ENCODE peak calls at places on chromosomes 7 and 10, in eight cellular contexts. One of them, this sample, is unnamed.

GRCh38 chr10:13717571-13717935 is 130.8 kb downstream of the PRPF18 start:
- DNase-seq in activated gamma-delta T cell: no peak
- DNase-seq in AG09309: no peak
- DNase-seq in keratinocyte: no peak
- DNase-seq in lung microvascular endothelial cell: no peak
- DNase-seq in activated CD4-positive, CD25-positive, alpha-beta regulatory T cell treated with anti-CD3 and anti-CD28 coated beads, Interleukin-2, amount 50 U/mL, for 16 hours: no peak
- DNase-seq in activated CD8-positive, alpha-beta memory T cell treated with anti-CD3 and anti-CD28 coated beads for 24 hours: no peak
- DNase-seq in GM12891: no peak
- DNase-seq in this sample: no peak

GRCh38 chr7:106012184-106012583 is 49.1 kb downstream of the CDHR3 start:
- DNase-seq in activated gamma-delta T cell: no peak
- DNase-seq in AG09309: no peak
- DNase-seq in keratinocyte: no peak
- DNase-seq in lung microvascular endothelial cell: no peak
- DNase-seq in activated CD4-positive, CD25-positive, alpha-beta regulatory T cell treated with anti-CD3 and anti-CD28 coated beads, Interleukin-2, amount 50 U/mL, for 16 hours: no peak
- DNase-seq in activated CD8-positive, alpha-beta memory T cell treated with anti-CD3 and anti-CD28 coated beads for 24 hours: no peak
- DNase-seq in GM12891: no peak
- DNase-seq in this sample: no peak

GRCh38 chr10:42921951-42922350 is 139.4 kb downstream of the BMS1 start:
- DNase-seq in activated gamma-delta T cell: no peak
- DNase-seq in AG09309: no peak
- DNase-seq in keratinocyte: no peak
- DNase-seq in lung microvascular endothelial cell: no peak
- DNase-seq in activated CD4-positive, CD25-positive, alpha-beta regulatory T cell treated with anti-CD3 and anti-CD28 coated beads, Interleukin-2, amount 50 U/mL, for 16 hours: no peak
- DNase-seq in activated CD8-positive, alpha-beta memory T cell treated with anti-CD3 and anti-CD28 coated beads for 24 hours: no peak
- DNase-seq in GM12891: no peak
- DNase-seq in this sample: no peak

GRCh38 chr7:87474533-87475358 is 734 bp downstream of the ABCB4 start:
- DNase-seq in activated gamma-delta T cell: no peak
- DNase-seq in AG09309: peak
- DNase-seq in keratinocyte: no peak
- DNase-seq in lung microvascular endothelial cell: peak
- DNase-seq in activated CD4-positive, CD25-positive, alpha-beta regulatory T cell treated with anti-CD3 and anti-CD28 coated beads, Interleukin-2, amount 50 U/mL, for 16 hours: no peak
- DNase-seq in activated CD8-positive, alpha-beta memory T cell treated with anti-CD3 and anti-CD28 coated beads for 24 hours: no peak
- DNase-seq in GM12891: peak
- DNase-seq in this sample: no peak

GRCh38 chr10:33331020-33331557 is 3.4 kb downstream of the NRP1 start:
- DNase-seq in activated gamma-delta T cell: no peak
- DNase-seq in AG09309: no peak
- DNase-seq in keratinocyte: no peak
- DNase-seq in lung microvascular endothelial cell: peak
- DNase-seq in activated CD4-positive, CD25-positive, alpha-beta regulatory T cell treated with anti-CD3 and anti-CD28 coated beads, Interleukin-2, amount 50 U/mL, for 16 hours: no peak
- DNase-seq in activated CD8-positive, alpha-beta memory T cell treated with anti-CD3 and anti-CD28 coated beads for 24 hours: no peak
- DNase-seq in GM12891: no peak
- DNase-seq in this sample: no peak

GRCh38 chr7:158257516-158258410 is 329.9 kb downstream of the PTPRN2 start:
- DNase-seq in activated gamma-delta T cell: no peak
- DNase-seq in AG09309: no peak
- DNase-seq in keratinocyte: no peak
- DNase-seq in lung microvascular endothelial cell: no peak
- DNase-seq in activated CD4-positive, CD25-positive, alpha-beta regulatory T cell treated with anti-CD3 and anti-CD28 coated beads, Interleukin-2, amount 50 U/mL, for 16 hours: no peak
- DNase-seq in activated CD8-positive, alpha-beta memory T cell treated with anti-CD3 and anti-CD28 coated beads for 24 hours: no peak
- DNase-seq in GM12891: no peak
- DNase-seq in this sample: no peak

GRCh38 chr7:79337722-79338121 is 115.7 kb downstream of the MAGI2 start:
- DNase-seq in activated gamma-delta T cell: no peak
- DNase-seq in AG09309: no peak
- DNase-seq in keratinocyte: no peak
- DNase-seq in lung microvascular endothelial cell: no peak
- DNase-seq in activated CD4-positive, CD25-positive, alpha-beta regulatory T cell treated with anti-CD3 and anti-CD28 coated beads, Interleukin-2, amount 50 U/mL, for 16 hours: no peak
- DNase-seq in activated CD8-positive, alpha-beta memory T cell treated with anti-CD3 and anti-CD28 coated beads for 24 hours: no peak
- DNase-seq in GM12891: no peak
- DNase-seq in this sample: no peak

GRCh38 chr10:88156341-88156740 is 292.9 kb downstream of the PTEN start:
- DNase-seq in activated gamma-delta T cell: no peak
- DNase-seq in AG09309: no peak
- DNase-seq in keratinocyte: no peak
- DNase-seq in lung microvascular endothelial cell: peak
- DNase-seq in activated CD4-positive, CD25-positive, alpha-beta regulatory T cell treated with anti-CD3 and anti-CD28 coated beads, Interleukin-2, amount 50 U/mL, for 16 hours: no peak
- DNase-seq in activated CD8-positive, alpha-beta memory T cell treated with anti-CD3 and anti-CD28 coated beads for 24 hours: no peak
- DNase-seq in GM12891: no peak
- DNase-seq in this sample: no peak

GRCh38 chr7:157158400-157158799 is 19.7 kb downstream of the UBE3C start:
- DNase-seq in activated gamma-delta T cell: no peak
- DNase-seq in AG09309: no peak
- DNase-seq in keratinocyte: no peak
- DNase-seq in lung microvascular endothelial cell: peak
- DNase-seq in activated CD4-positive, CD25-positive, alpha-beta regulatory T cell treated with anti-CD3 and anti-CD28 coated beads, Interleukin-2, amount 50 U/mL, for 16 hours: no peak
- DNase-seq in activated CD8-positive, alpha-beta memory T cell treated with anti-CD3 and anti-CD28 coated beads for 24 hours: no peak
- DNase-seq in GM12891: no peak
- DNase-seq in this sample: no peak

This sample was measured in central memory CD4-positive, alpha-beta T cell.